ENCODE peak calls at places on chromosomes 1 and 21, in four cellular contexts. One of them, this sample, is unnamed.

GRCh38 chr1:68819190-68819829 is 322.4 kb upstream of the DEPDC1 start:
- DNase-seq in pancreas: no peak
- DNase-seq in BJ: no peak
- DNase-seq in SJSA1: no peak
- DNase-seq in this sample: peak; percentile 20

GRCh38 chr1:19863804-19864203 is 18.4 kb upstream of the OTUD3 start:
- DNase-seq in pancreas: no peak
- DNase-seq in BJ: peak; percentile 53
- DNase-seq in SJSA1: no peak
- DNase-seq in this sample: peak; percentile 83

GRCh38 chr1:32431736-32432400 is 33.0 kb upstream of the ZBTB8B start:
- DNase-seq in pancreas: no peak
- DNase-seq in BJ: no peak
- DNase-seq in SJSA1: no peak
- DNase-seq in this sample: no peak

GRCh38 chr21:21001591-21002100 is 3.4 kb downstream of the NCAM2 start:
- DNase-seq in pancreas: no peak
- DNase-seq in BJ: no peak
- DNase-seq in SJSA1: no peak
- DNase-seq in this sample: no peak

GRCh38 chr1:208931936-208932335 is 651.6 kb upstream of the CAMK1G start:
- DNase-seq in pancreas: no peak
- DNase-seq in BJ: no peak
- DNase-seq in SJSA1: no peak
- DNase-seq in this sample: no peak

GRCh38 chr1:215114154-215114933 is 31.8 kb downstream of the KCNK2 start:
- DNase-seq in pancreas: no peak
- DNase-seq in BJ: peak; percentile 29
- DNase-seq in SJSA1: no peak
- DNase-seq in this sample: peak; percentile 60

GRCh38 chr1:179814513-179814838 is 63.1 kb downstream of the TOR1AIP2 start:
- DNase-seq in pancreas: no peak
- DNase-seq in BJ: no peak
- DNase-seq in SJSA1: peak; percentile 65
- DNase-seq in this sample: no peak

GRCh38 chr1:87594736-87595383 is 266.2 kb downstream of the LMO4 start:
- DNase-seq in pancreas: no peak
- DNase-seq in BJ: no peak
- DNase-seq in SJSA1: no peak
- DNase-seq in this sample: no peak

GRCh38 chr1:192516776-192517297 is 58.7 kb upstream of the RGS1 start:
- DNase-seq in pancreas: no peak
- DNase-seq in BJ: no peak
- DNase-seq in SJSA1: no peak
- DNase-seq in this sample: no peak

GRCh38 chr1:234978397-234979291 is 150.0 kb downstream of the TOMM20 start:
- DNase-seq in pancreas: no peak
- DNase-seq in BJ: no peak
- DNase-seq in SJSA1: no peak
- DNase-seq in this sample: peak; percentile 80

GRCh38 chr1:52633291-52633754 is 355 bp downstream of the SHISAL2A start:
- DNase-seq in pancreas: peak; percentile 69
- DNase-seq in BJ: no peak
- DNase-seq in SJSA1: no peak
- DNase-seq in this sample: no peak

GRCh38 chr1:184563308-184563707 is 176.5 kb downstream of the C1orf21 start:
- DNase-seq in pancreas: no peak
- DNase-seq in BJ: no peak
- DNase-seq in SJSA1: no peak
- DNase-seq in this sample: peak; percentile 64

GRCh38 chr1:244322791-244323521 is 128.8 kb downstream of the ADSS2 start:
- DNase-seq in pancreas: no peak
- DNase-seq in BJ: peak; percentile 94
- DNase-seq in SJSA1: peak; percentile 86
- DNase-seq in this sample: peak; percentile 98

GRCh38 chr1:154192476-154192875 is 576 bp upstream of the TPM3 start:
- DNase-seq in pancreas: no peak
- DNase-seq in BJ: no peak
- DNase-seq in SJSA1: no peak
- DNase-seq in this sample: no peak

GRCh38 chr21:42495765-42496119 is 282 bp downstream of the RSPH1 start:
- DNase-seq in pancreas: no peak
- DNase-seq in BJ: no peak
- DNase-seq in SJSA1: no peak
- DNase-seq in this sample: peak; percentile 27

GRCh38 chr21:44505673-44506278 is 34.2 kb downstream of the KRTAP10-1 start:
- DNase-seq in pancreas: peak; percentile 20
- DNase-seq in BJ: no peak
- DNase-seq in SJSA1: no peak
- DNase-seq in this sample: no peak

GRCh38 chr1:59046730-59047157 is 250.2 kb upstream of the FGGY start:
- DNase-seq in pancreas: no peak
- DNase-seq in BJ: no peak
- DNase-seq in SJSA1: no peak
- DNase-seq in this sample: no peak

GRCh38 chr1:209412036-209412435 is 171.5 kb upstream of the CAMK1G start:
- DNase-seq in pancreas: no peak
- DNase-seq in BJ: no peak
- DNase-seq in SJSA1: no peak
- DNase-seq in this sample: peak; percentile 64

GRCh38 chr1:50422675-50422945 is 633 bp downstream of the DMRTA2 start:
- DNase-seq in pancreas: no peak
- DNase-seq in BJ: no peak
- DNase-seq in SJSA1: no peak
- DNase-seq in this sample: no peak

GRCh38 chr1:30507391-30508174 is 215.8 kb downstream of the MATN1 start:
- DNase-seq in pancreas: no peak
- DNase-seq in BJ: no peak
- DNase-seq in SJSA1: peak; percentile 30
- DNase-seq in this sample: no peak

GRCh38 chr1:179447489-179447888 is 81.7 kb downstream of the AXDND1 start:
- DNase-seq in pancreas: no peak
- DNase-seq in BJ: no peak
- DNase-seq in SJSA1: no peak
- DNase-seq in this sample: peak; percentile 8

GRCh38 chr1:10867138-10867721 is 70.8 kb upstream of the CASZ1 start:
- DNase-seq in pancreas: peak; percentile 84
- DNase-seq in BJ: no peak
- DNase-seq in SJSA1: peak; percentile 60
- DNase-seq in this sample: peak; percentile 21

GRCh38 chr1:44283524-44284173 is 70.4 kb downstream of the DMAP1 start:
- DNase-seq in pancreas: no peak
- DNase-seq in BJ: no peak
- DNase-seq in SJSA1: no peak
- DNase-seq in this sample: no peak

GRCh38 chr1:16085521-16085920 is 12.1 kb upstream of the FAM131C start:
- DNase-seq in pancreas: no peak
- DNase-seq in BJ: no peak
- DNase-seq in SJSA1: no peak
- DNase-seq in this sample: no peak

GRCh38 chr1:205913451-205914204 is 29.6 kb downstream of the SLC26A9 start:
- DNase-seq in pancreas: peak; percentile 83
- DNase-seq in BJ: no peak
- DNase-seq in SJSA1: no peak
- DNase-seq in this sample: peak; percentile 76

DNA sequence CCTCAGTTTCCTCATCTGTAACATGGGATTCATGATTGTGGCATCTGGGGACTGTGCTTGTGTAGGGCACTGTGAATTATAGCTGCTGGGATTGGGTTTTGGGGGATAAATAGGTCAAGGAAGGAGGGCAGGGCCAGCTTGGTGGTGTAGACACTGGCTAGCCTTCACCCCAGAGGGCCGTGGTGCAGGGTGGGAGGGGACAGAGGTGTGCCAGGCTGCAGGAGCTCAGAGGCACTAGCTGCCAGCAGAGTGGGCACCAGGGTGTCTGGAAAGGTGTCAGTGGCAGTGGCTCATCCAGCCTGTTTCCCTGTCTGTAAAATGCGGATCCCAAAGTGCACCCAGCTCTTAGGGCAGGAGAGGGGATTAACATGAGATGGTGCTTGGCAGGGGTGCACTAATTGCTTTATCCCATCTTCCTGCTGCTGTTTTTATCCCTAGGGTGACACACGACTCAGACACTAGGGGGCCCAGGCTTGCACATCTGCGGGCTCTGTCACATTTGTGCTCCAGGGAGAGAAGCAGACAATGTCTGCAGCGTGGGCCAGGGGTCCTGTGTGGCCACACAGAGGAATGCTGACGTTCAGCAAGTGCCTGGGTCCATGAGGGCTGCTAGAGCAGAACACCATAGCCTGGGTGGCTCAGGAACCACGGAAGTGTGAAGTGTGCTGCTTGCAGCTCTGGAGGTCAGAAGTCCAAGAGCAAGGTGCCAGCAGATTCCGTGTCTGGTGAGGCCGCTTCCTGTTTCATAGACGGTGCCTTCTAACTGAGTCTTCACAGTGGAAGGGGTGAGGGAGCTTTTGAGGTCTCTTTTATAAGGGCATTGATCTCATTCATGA is 19.3 kb downstream of the OBSCN start:
- DNase-seq in pancreas: no peak
- DNase-seq in BJ: no peak
- DNase-seq in SJSA1: peak; percentile 12
- DNase-seq in this sample: peak; percentile 16
- H3K4me3 ChIP-seq in pancreas: no peak overlapping the region
- H3K4me3 ChIP-seq in BJ: no peak overlapping the region
- H3K4me3 ChIP-seq in SJSA1: no peak overlapping the region
- H3K4me3 ChIP-seq in this sample: no peak overlapping the region

GRCh38 chr21:28454978-28455600 is 537.6 kb downstream of the LTN1 start:
- DNase-seq in pancreas: no peak
- DNase-seq in BJ: no peak
- DNase-seq in SJSA1: no peak
- DNase-seq in this sample: no peak
- H3K4me3 ChIP-seq in pancreas: no peak overlapping the region
- H3K4me3 ChIP-seq in BJ: no peak overlapping the region
- H3K4me3 ChIP-seq in SJSA1: no peak overlapping the region
- H3K4me3 ChIP-seq in this sample: no peak overlapping the region

GRCh38 chr21:46425566-46425965 is 33.1 kb upstream of the DIP2A start:
- DNase-seq in pancreas: no peak
- DNase-seq in BJ: no peak
- DNase-seq in SJSA1: no peak
- DNase-seq in this sample: no peak
- H3K4me3 ChIP-seq in pancreas: no peak overlapping the region
- H3K4me3 ChIP-seq in BJ: no peak overlapping the region
- H3K4me3 ChIP-seq in SJSA1: no peak overlapping the region
- H3K4me3 ChIP-seq in this sample: no peak overlapping the region

DNA sequence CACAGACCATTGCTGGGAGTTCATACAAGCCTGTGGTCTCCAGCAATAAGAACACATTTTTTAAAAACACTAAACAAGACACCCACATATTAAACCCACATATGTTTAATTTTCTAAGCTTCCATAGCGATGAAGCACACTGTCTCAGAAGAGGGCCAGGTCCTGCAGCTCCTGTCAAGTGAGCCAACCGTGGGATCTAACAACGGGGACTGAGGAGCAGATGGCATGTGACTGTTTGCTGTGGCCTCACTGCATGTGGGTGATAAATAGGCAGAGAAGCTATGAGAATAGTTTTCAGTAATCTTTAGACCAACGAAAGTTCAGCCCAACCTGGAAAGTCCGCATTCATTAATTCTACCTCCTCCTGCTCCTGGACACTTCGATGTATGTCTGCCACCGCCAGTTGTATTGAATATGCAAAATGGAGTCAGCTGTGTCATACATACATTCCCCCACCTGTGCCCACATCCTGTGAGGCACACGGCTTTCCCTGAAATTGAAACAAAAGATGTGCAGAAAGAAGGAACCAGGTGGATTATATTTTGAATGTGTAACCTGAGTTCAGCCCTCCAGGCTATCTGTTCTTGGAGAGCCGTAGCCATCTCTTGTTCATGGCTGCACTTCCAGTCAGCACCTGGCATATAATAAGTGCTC is 88.2 kb downstream of the MIS18A start:
- DNase-seq in pancreas: no peak
- DNase-seq in BJ: no peak
- DNase-seq in SJSA1: no peak
- DNase-seq in this sample: no peak
- H3K4me3 ChIP-seq in pancreas: no peak overlapping the region
- H3K4me3 ChIP-seq in BJ: no peak overlapping the region
- H3K4me3 ChIP-seq in SJSA1: no peak overlapping the region
- H3K4me3 ChIP-seq in this sample: no peak overlapping the region

DNA sequence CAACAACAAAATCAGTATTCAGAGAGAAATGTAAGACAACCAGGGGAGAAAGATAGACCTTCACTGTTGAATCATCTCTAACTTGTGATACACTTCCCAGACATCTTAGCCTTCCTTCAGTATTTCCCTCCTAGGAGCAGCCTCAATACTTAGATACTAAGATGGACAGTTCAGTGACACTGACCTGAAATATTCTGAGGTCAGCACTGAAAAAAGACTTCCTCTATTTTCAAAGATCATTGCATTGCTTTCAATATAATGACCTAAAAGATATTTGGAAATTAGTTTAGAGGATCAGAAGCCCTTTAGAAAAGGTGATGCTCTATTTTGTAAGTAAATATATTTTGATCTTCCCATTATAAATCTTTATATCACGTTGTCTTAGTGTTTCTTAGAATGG is 101.0 kb downstream of the MRPL39 start:
- DNase-seq in pancreas: no peak
- DNase-seq in BJ: no peak
- DNase-seq in SJSA1: no peak
- DNase-seq in this sample: no peak
- H3K4me3 ChIP-seq in pancreas: no peak overlapping the region
- H3K4me3 ChIP-seq in BJ: no peak overlapping the region
- H3K4me3 ChIP-seq in SJSA1: no peak overlapping the region
- H3K4me3 ChIP-seq in this sample: no peak overlapping the region

DNA sequence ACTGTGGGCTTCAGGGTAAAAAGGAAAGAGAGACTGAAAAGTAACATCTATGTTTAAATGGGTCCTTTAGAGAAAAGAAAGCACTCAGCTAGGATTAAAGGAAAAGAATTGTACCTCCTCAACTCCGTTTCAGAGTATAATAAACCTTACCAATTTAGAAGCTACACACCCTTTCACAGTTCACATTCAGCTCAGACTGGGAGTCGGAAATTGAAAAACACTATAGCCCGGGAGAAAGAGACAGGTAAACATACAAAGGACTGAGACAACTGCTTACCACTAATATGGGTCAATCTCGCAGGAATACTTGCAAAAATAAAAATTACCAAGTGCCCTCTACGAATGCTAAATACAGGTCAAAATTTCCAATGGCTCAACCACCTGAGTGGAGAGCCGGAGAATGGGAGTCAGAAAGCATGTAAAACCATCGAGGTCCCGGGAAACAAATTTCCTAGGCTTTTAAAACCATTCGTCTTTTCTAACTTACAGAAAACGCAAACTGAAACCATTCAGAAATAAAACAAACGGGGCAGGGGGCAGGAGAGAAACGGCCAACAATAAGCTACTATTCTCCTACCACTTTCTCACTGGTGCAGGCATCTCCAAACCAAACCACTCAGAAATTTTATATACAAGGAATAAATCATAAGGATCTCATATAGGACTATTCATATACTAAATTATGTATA is 136.7 kb downstream of the RERE start:
- DNase-seq in pancreas: no peak
- DNase-seq in BJ: no peak
- DNase-seq in SJSA1: no peak
- DNase-seq in this sample: no peak
- H3K4me3 ChIP-seq in pancreas: no peak overlapping the region
- H3K4me3 ChIP-seq in BJ: no peak overlapping the region
- H3K4me3 ChIP-seq in SJSA1: peak overlapping the region; percentile 32
- H3K4me3 ChIP-seq in this sample: no peak overlapping the region